ENCODE peak calls at places on chromosomes 5 and 9, in four cellular contexts. X is posterior cingulate gyrus; P is central memory CD4-positive, alpha-beta T cell; C is RPMI7951. S is an unnamed sample.

GRCh38 chr9:99049228-99049627 is 55.7 kb upstream of the TGFBR1 start:
- DNase-seq in X (no peak), P (no peak), C (no peak), S (no peak)

GRCh38 chr9:72615931-72616330 is 94.5 kb downstream of the TMC1 start:
- DNase-seq in X (no peak), P (no peak), C (no peak), S (no peak)

GRCh38 chr5:84239509-84239908 is 145.2 kb downstream of the EDIL3 start:
- DNase-seq in X (no peak), P (no peak), C (peak; percentile 84), S (no peak)

GRCh38 chr9:117153021-117153420 is 261.8 kb downstream of the ASTN2 start:
- DNase-seq in X (no peak), P (no peak), C (no peak), S (no peak)

GRCh38 chr9:112764344-112764743 is 13.8 kb downstream of the SNX30 start:
- DNase-seq in X (no peak), P (no peak), C (no peak), S (no peak)

GRCh38 chr5:72268753-72269410 is 51.2 kb downstream of the MRPS27 start:
- DNase-seq in X (no peak), P (peak; percentile 14), C (peak; percentile 60), S (peak; percentile 46)

GRCh38 chr9:36161187-36161586 is 8.0 kb upstream of the CCIN start:
- DNase-seq in X (no peak), P (no peak), C (peak; percentile 43), S (no peak)

GRCh38 chr5:140628711-140629110 is 4.3 kb downstream of the CD14 start:
- DNase-seq in X (no peak), P (no peak), C (no peak), S (no peak)

GRCh38 chr9:135376511-135377173 is 102.9 kb upstream of the PPP1R26 start:
- DNase-seq in X (no peak), P (no peak), C (no peak), S (no peak)

GRCh38 chr5:138488481-138488945 is 23.2 kb downstream of the EGR1 start:
- DNase-seq in X (no peak), P (no peak), C (peak; percentile 82), S (peak; percentile 18)

GRCh38 chr5:168165221-168165965 is 126.1 kb upstream of the WWC1 start:
- DNase-seq in X (no peak), P (no peak), C (no peak), S (no peak)

GRCh38 chr9:88387035-88387732 is 1.1 kb upstream of the SPIN1 start:
- DNase-seq in X (no peak), P (no peak), C (peak; percentile 29), S (peak; percentile 50)

GRCh38 chr9:89865357-89865756 is 260.5 kb downstream of the GADD45G start:
- DNase-seq in X (no peak), P (no peak), C (no peak), S (no peak)

GRCh38 chr5:168284809-168285208 is 6.6 kb upstream of the WWC1 start:
- DNase-seq in X (no peak), P (no peak), C (no peak), S (no peak)

GRCh38 chr9:94950733-94951590 is 224.5 kb downstream of the AOPEP start:
- DNase-seq in X (no peak), P (no peak), C (peak; percentile 74), S (no peak)

GRCh38 chr5:67880876-67881275 is 334.7 kb upstream of the PIK3R1 start:
- DNase-seq in X (no peak), P (no peak), C (peak; percentile 27), S (no peak)

GRCh38 chr5:122332589-122333555 is 20.8 kb downstream of the SNCAIP start:
- DNase-seq in X (no peak), P (no peak), C (no peak), S (no peak)

GRCh38 chr5:82312373-82312856 is 34.3 kb upstream of the RPS23 start:
- DNase-seq in X (peak; percentile 57), P (peak; percentile 9), C (peak; percentile 73), S (peak; percentile 63)

GRCh38 chr9:2281031-2281802 is 266.1 kb downstream of the SMARCA2 start:
- DNase-seq in X (no peak), P (no peak), C (no peak), S (no peak)

GRCh38 chr9:89880161-89880560 is 275.3 kb downstream of the GADD45G start:
- DNase-seq in X (no peak), P (no peak), C (no peak), S (peak; percentile 6)

GRCh38 chr5:80959768-80960442 is at the start of gene RASGRF2:
- DNase-seq in X (peak; percentile 57), P (peak; percentile 48), C (peak; percentile 40), S (peak; percentile 67)

GRCh38 chr9:33155393-33155792 is 11.7 kb downstream of the B4GALT1 start:
- DNase-seq in X (no peak), P (no peak), C (peak; percentile 75), S (no peak)

GRCh38 chr5:33439905-33440481 is 772 bp upstream of the TARS1 start:
- DNase-seq in X (no peak), P (no peak), C (no peak), S (no peak)

GRCh38 chr9:126617003-126617739 is 3.4 kb downstream of the LMX1B start:
- DNase-seq in X (no peak), P (no peak), C (no peak), S (no peak)

GRCh38 chr5:129460951-129461815 is 1.1 kb downstream of the ADAMTS19 start:
- DNase-seq in X (peak; percentile 38), P (no peak), C (no peak), S (peak; percentile 41)

GRCh38 chr5:16539169-16539666 is 73.6 kb upstream of the ZNF622 start:
- DNase-seq in X (no peak), P (no peak), C (peak; percentile 75), S (no peak)

GRCh38 chr5:14762568-14763216 is 98.2 kb downstream of the OTULIN start:
- DNase-seq in X (no peak), P (no peak), C (no peak), S (no peak)

GRCh38 chr5:78638423-78638822 is 10.1 kb downstream of the LHFPL2 start:
- DNase-seq in X (no peak), P (no peak), C (peak; percentile 99), S (no peak)

GRCh38 chr5:83555263-83555662 is 83.7 kb downstream of the VCAN start:
- DNase-seq in X (no peak), P (no peak), C (no peak), S (no peak)

GRCh38 chr9:16986441-16987387 is 116.2 kb upstream of the BNC2 start:
- DNase-seq in X (no peak), P (no peak), C (peak; percentile 58), S (no peak)

GRCh38 chr5:56496581-56497063 is 263.5 kb upstream of the ANKRD55 start:
- DNase-seq in X (no peak), P (no peak), C (no peak), S (no peak)

GRCh38 chr5:24623018-24623417 is 21.8 kb downstream of the CDH10 start:
- DNase-seq in X (no peak), P (no peak), C (no peak), S (no peak)

GRCh38 chr5:134659456-134659855 is 10.9 kb downstream of the SEC24A start:
- DNase-seq in X (no peak), P (no peak), C (no peak), S (no peak)

GRCh38 chr5:24226492-24226891 is 418.3 kb downstream of the CDH10 start:
- DNase-seq in X (no peak), P (no peak), C (no peak), S (no peak)

GRCh38 chr5:74648835-74649286 is 8.3 kb upstream of the ENC1 start:
- DNase-seq in X (no peak), P (peak; percentile 53), C (peak; percentile 61), S (peak; percentile 37)

GRCh38 chr9:89277454-89277853 is 33.5 kb upstream of the CKS2 start:
- DNase-seq in X (no peak), P (peak; percentile 11), C (peak; percentile 48), S (peak; percentile 14)